ENCODE peak calls at places on chromosomes 13 and 19, in eight cellular contexts. One of them, this sample, is unnamed.

GRCh38 chr13:36188446-36188845 is 25.9 kb downstream of the SOHLH2 start:
- DNase-seq in colonic mucosa: no peak
- DNase-seq in stimulated activated CD8-positive, alpha-beta memory T cell treated with anti-CD3 and anti-CD28 coated beads, Interleukin-15, amount 100 ng/mL, for 24 hours: no peak
- DNase-seq in Calu3: no peak
- DNase-seq in stimulated activated naive CD8-positive, alpha-beta T cell treated with anti-CD3 and anti-CD28 coated beads, Interleukin-15, amount 100 ng/mL, for 72 hours: no peak
- DNase-seq in T-cell: no peak
- DNase-seq in naive B cell: no peak
- DNase-seq in lung microvascular endothelial cell: no peak
- DNase-seq in this sample: no peak

GRCh38 chr19:42121666-42122069 is 10.6 kb downstream of the POU2F2 start:
- DNase-seq in colonic mucosa: peak
- DNase-seq in stimulated activated CD8-positive, alpha-beta memory T cell treated with anti-CD3 and anti-CD28 coated beads, Interleukin-15, amount 100 ng/mL, for 24 hours: peak
- DNase-seq in Calu3: peak
- DNase-seq in stimulated activated naive CD8-positive, alpha-beta T cell treated with anti-CD3 and anti-CD28 coated beads, Interleukin-15, amount 100 ng/mL, for 72 hours: peak
- DNase-seq in T-cell: peak
- DNase-seq in naive B cell: peak
- DNase-seq in lung microvascular endothelial cell: peak
- DNase-seq in this sample: no peak

GRCh38 chr19:8208119-8208709 is 956 bp upstream of the CERS4 start:
- DNase-seq in colonic mucosa: no peak
- DNase-seq in stimulated activated CD8-positive, alpha-beta memory T cell treated with anti-CD3 and anti-CD28 coated beads, Interleukin-15, amount 100 ng/mL, for 24 hours: no peak
- DNase-seq in Calu3: peak
- DNase-seq in stimulated activated naive CD8-positive, alpha-beta T cell treated with anti-CD3 and anti-CD28 coated beads, Interleukin-15, amount 100 ng/mL, for 72 hours: no peak
- DNase-seq in T-cell: no peak
- DNase-seq in naive B cell: peak
- DNase-seq in lung microvascular endothelial cell: no peak
- DNase-seq in this sample: no peak

GRCh38 chr19:2381151-2381822 is 21.2 kb downstream of the TMPRSS9 start:
- DNase-seq in colonic mucosa: no peak
- DNase-seq in stimulated activated CD8-positive, alpha-beta memory T cell treated with anti-CD3 and anti-CD28 coated beads, Interleukin-15, amount 100 ng/mL, for 24 hours: no peak
- DNase-seq in Calu3: no peak
- DNase-seq in stimulated activated naive CD8-positive, alpha-beta T cell treated with anti-CD3 and anti-CD28 coated beads, Interleukin-15, amount 100 ng/mL, for 72 hours: no peak
- DNase-seq in T-cell: no peak
- DNase-seq in naive B cell: no peak
- DNase-seq in lung microvascular endothelial cell: no peak
- DNase-seq in this sample: no peak

GRCh38 chr19:39845621-39846175 is 481 bp downstream of the FBL start:
- DNase-seq in colonic mucosa: no peak
- DNase-seq in stimulated activated CD8-positive, alpha-beta memory T cell treated with anti-CD3 and anti-CD28 coated beads, Interleukin-15, amount 100 ng/mL, for 24 hours: no peak
- DNase-seq in Calu3: peak
- DNase-seq in stimulated activated naive CD8-positive, alpha-beta T cell treated with anti-CD3 and anti-CD28 coated beads, Interleukin-15, amount 100 ng/mL, for 72 hours: no peak
- DNase-seq in T-cell: no peak
- DNase-seq in naive B cell: no peak
- DNase-seq in lung microvascular endothelial cell: peak
- DNase-seq in this sample: no peak

GRCh38 chr13:94139393-94139995 is 340.0 kb downstream of the DCT start:
- DNase-seq in colonic mucosa: no peak
- DNase-seq in stimulated activated CD8-positive, alpha-beta memory T cell treated with anti-CD3 and anti-CD28 coated beads, Interleukin-15, amount 100 ng/mL, for 24 hours: no peak
- DNase-seq in Calu3: no peak
- DNase-seq in stimulated activated naive CD8-positive, alpha-beta T cell treated with anti-CD3 and anti-CD28 coated beads, Interleukin-15, amount 100 ng/mL, for 72 hours: no peak
- DNase-seq in T-cell: no peak
- DNase-seq in naive B cell: no peak
- DNase-seq in lung microvascular endothelial cell: no peak
- DNase-seq in this sample: no peak

GRCh38 chr19:39171479-39172465 is 25.0 kb upstream of the NCCRP1 start:
- DNase-seq in colonic mucosa: no peak
- DNase-seq in stimulated activated CD8-positive, alpha-beta memory T cell treated with anti-CD3 and anti-CD28 coated beads, Interleukin-15, amount 100 ng/mL, for 24 hours: no peak
- DNase-seq in Calu3: no peak
- DNase-seq in stimulated activated naive CD8-positive, alpha-beta T cell treated with anti-CD3 and anti-CD28 coated beads, Interleukin-15, amount 100 ng/mL, for 72 hours: no peak
- DNase-seq in T-cell: no peak
- DNase-seq in naive B cell: no peak
- DNase-seq in lung microvascular endothelial cell: no peak
- DNase-seq in this sample: no peak

GRCh38 chr19:48194041-48194871 is 23.8 kb downstream of the ZSWIM9 start:
- DNase-seq in colonic mucosa: no peak
- DNase-seq in stimulated activated CD8-positive, alpha-beta memory T cell treated with anti-CD3 and anti-CD28 coated beads, Interleukin-15, amount 100 ng/mL, for 24 hours: no peak
- DNase-seq in Calu3: peak
- DNase-seq in stimulated activated naive CD8-positive, alpha-beta T cell treated with anti-CD3 and anti-CD28 coated beads, Interleukin-15, amount 100 ng/mL, for 72 hours: no peak
- DNase-seq in T-cell: peak
- DNase-seq in naive B cell: no peak
- DNase-seq in lung microvascular endothelial cell: peak
- DNase-seq in this sample: no peak

GRCh38 chr13:26029581-26030136 is 22.2 kb downstream of the SHISA2 start:
- DNase-seq in colonic mucosa: no peak
- DNase-seq in stimulated activated CD8-positive, alpha-beta memory T cell treated with anti-CD3 and anti-CD28 coated beads, Interleukin-15, amount 100 ng/mL, for 24 hours: no peak
- DNase-seq in Calu3: no peak
- DNase-seq in stimulated activated naive CD8-positive, alpha-beta T cell treated with anti-CD3 and anti-CD28 coated beads, Interleukin-15, amount 100 ng/mL, for 72 hours: no peak
- DNase-seq in T-cell: no peak
- DNase-seq in naive B cell: no peak
- DNase-seq in lung microvascular endothelial cell: no peak
- DNase-seq in this sample: no peak

GRCh38 chr19:38362076-38362945 is 12.1 kb upstream of the PSMD8 start:
- DNase-seq in colonic mucosa: peak
- DNase-seq in stimulated activated CD8-positive, alpha-beta memory T cell treated with anti-CD3 and anti-CD28 coated beads, Interleukin-15, amount 100 ng/mL, for 24 hours: peak
- DNase-seq in Calu3: peak
- DNase-seq in stimulated activated naive CD8-positive, alpha-beta T cell treated with anti-CD3 and anti-CD28 coated beads, Interleukin-15, amount 100 ng/mL, for 72 hours: peak
- DNase-seq in T-cell: peak
- DNase-seq in naive B cell: peak
- DNase-seq in lung microvascular endothelial cell: peak
- DNase-seq in this sample: peak

This sample was measured in progenitor cell of endocrine pancreas.